ENCODE peak calls at places on chromosomes 13 and 19, in ten cellular contexts. U is heart right ventricle, J is psoas muscle, Z is OCI-LY7, E is adrenal gland, S is astrocyte, C is cardiac muscle cell, Y is thoracic aorta, H is SK-N-SH, F is NT2/D1. B is an unnamed sample. For H3K4me1, the result is how much of the 10 kb centered on the place peaks cover.

GRCh38 chr13:41059466-41059865 is 1.8 kb upstream of the WBP4 start:
- DNase-seq in U (no peak), J (no peak), Z (peak), E (no peak), S (no peak), C (no peak), Y (no peak), H (peak), F (no peak), B (no peak)

GRCh38 chr13:101490400-101491015 is 38.0 kb downstream of the ITGBL1 start:
- DNase-seq in U (no peak), J (no peak), Z (no peak), E (no peak), S (peak), C (no peak), Y (no peak), H (no peak), F (no peak), B (no peak)

GRCh38 chr13:23883255-23883654 is 5.9 kb downstream of the MIPEP start:
- DNase-seq in U (no peak), J (no peak), Z (no peak), E (no peak), S (no peak), C (no peak), Y (no peak), H (no peak), F (no peak), B (no peak)

GRCh38 chr19:43465468-43466120 is at the start of gene LYPD3:
- DNase-seq in U (no peak), J (peak), Z (no peak), E (peak), S (no peak), C (peak), Y (no peak), H (no peak), F (no peak), B (no peak)

GRCh38 chr19:49473868-49474544 is at the start of gene FLT3LG:
- DNase-seq in U (peak), J (peak), Z (peak), E (peak), S (no peak), C (peak), Y (no peak), H (peak), F (no peak), B (no peak)

GRCh38 chr13:30569901-30570576 is 47.7 kb upstream of the USPL1 start:
- DNase-seq in U (peak), J (peak), Z (no peak), E (peak), S (peak), C (peak), Y (peak), H (no peak), F (peak), B (no peak)

GRCh38 chr19:3983936-3984583 is 1.2 kb downstream of the EEF2 start:
- DNase-seq in U (no peak), J (peak), Z (peak), E (peak), S (no peak), C (peak), Y (no peak), H (peak), F (no peak), B (no peak)

GRCh38 chr19:38869160-38869835 is 8.8 kb downstream of the RINL start:
- DNase-seq in U (no peak), J (no peak), Z (peak), E (no peak), S (no peak), C (no peak), Y (no peak), H (peak), F (no peak), B (no peak)

GRCh38 chr19:32498641-32499200 is 82.3 kb upstream of the PDCD5 start:
- DNase-seq in U (no peak), J (no peak), Z (no peak), E (no peak), S (no peak), C (no peak), Y (no peak), H (no peak), F (no peak), B (no peak)

GRCh38 chr19:2266183-2266993 is 10.2 kb upstream of the JSRP1 start:
- DNase-seq in U (peak), J (peak), Z (peak), E (peak), S (peak), C (peak), Y (peak), H (peak), F (no peak), B (no peak)

GRCh38 chr19:19460258-19460731 is 54.8 kb downstream of the GATAD2A start:
- DNase-seq in U (no peak), J (no peak), Z (peak), E (no peak), S (no peak), C (no peak), Y (no peak), H (no peak), F (no peak), B (no peak)

GRCh38 chr19:5216141-5216847 is 124.3 kb downstream of the PTPRS start:
- DNase-seq in U (no peak), J (no peak), Z (peak), E (no peak), S (no peak), C (no peak), Y (no peak), H (no peak), F (no peak), B (no peak)

GRCh38 chr19:1274081-1274851 is 1.1 kb upstream of the FAM174C start:
- DNase-seq in U (no peak), J (peak), Z (no peak), E (peak), S (no peak), C (no peak), Y (no peak), H (no peak), F (no peak), B (no peak)

GRCh38 chr13:61142506-61142905 is 273.1 kb downstream of the PCDH20 start:
- DNase-seq in U (no peak), J (no peak), Z (no peak), E (no peak), S (no peak), C (no peak), Y (no peak), H (no peak), F (no peak), B (no peak)

GRCh38 chr19:39145180-39145953 is 19.8 kb downstream of the PAK4 start:
- DNase-seq in U (no peak), J (no peak), Z (no peak), E (no peak), S (no peak), C (no peak), Y (no peak), H (no peak), F (no peak), B (no peak)

GRCh38 chr19:748274-748598 is 2.7 kb upstream of the MISP start:
- DNase-seq in U (no peak), J (no peak), Z (no peak), E (no peak), S (no peak), C (no peak), Y (no peak), H (peak), F (no peak), B (no peak)

GRCh38 chr19:49453757-49454248 is 778 bp downstream of the ALDH16A1 start:
- DNase-seq in U (no peak), J (no peak), Z (peak), E (no peak), S (no peak), C (peak), Y (no peak), H (no peak), F (no peak), B (no peak)

GRCh38 chr19:1715540-1715939 is 37.8 kb upstream of the ONECUT3 start:
- DNase-seq in U (no peak), J (no peak), Z (no peak), E (no peak), S (no peak), C (no peak), Y (no peak), H (peak), F (no peak), B (no peak)

GRCh38 chr13:98496239-98496668 is 80.7 kb downstream of the STK24 start:
- DNase-seq in U (no peak), J (peak), Z (no peak), E (no peak), S (no peak), C (no peak), Y (no peak), H (no peak), F (no peak), B (no peak)

GRCh38 chr13:45206340-45206739 is 5.5 kb upstream of the KCTD4 start:
- DNase-seq in U (no peak), J (no peak), Z (no peak), E (no peak), S (peak), C (peak), Y (no peak), H (no peak), F (no peak), B (no peak)

GRCh38 chr13:48478401-48478800 is 54.5 kb downstream of the RCBTB2 start:
- DNase-seq in U (no peak), J (no peak), Z (no peak), E (no peak), S (peak), C (no peak), Y (no peak), H (no peak), F (no peak), B (no peak)

GRCh38 chr19:3547301-3547731 is 8.3 kb downstream of the TEKTIP1 start:
- DNase-seq in U (no peak), J (no peak), Z (peak), E (no peak), S (no peak), C (no peak), Y (no peak), H (peak), F (no peak), B (no peak)

GRCh38 chr19:23312515-23312914 is 62.3 kb upstream of the ZNF724 start:
- DNase-seq in U (no peak), J (no peak), Z (no peak), E (no peak), S (no peak), C (no peak), Y (no peak), H (no peak), F (no peak), B (no peak)

GRCh38 chr13:111232191-111232590 is 88.3 kb upstream of the TEX29 start:
- DNase-seq in U (no peak), J (no peak), Z (no peak), E (no peak), S (no peak), C (no peak), Y (no peak), H (no peak), F (no peak), B (no peak)

GRCh38 chr13:105925496-105925895 is 610.0 kb downstream of the EFNB2 start:
- DNase-seq in U (no peak), J (no peak), Z (no peak), E (no peak), S (peak), C (peak), Y (no peak), H (no peak), F (no peak), B (no peak)

GRCh38 chr19:14782978-14783545 is 4.7 kb upstream of the ADGRE2 start:
- DNase-seq in U (no peak), J (no peak), Z (no peak), E (no peak), S (no peak), C (no peak), Y (no peak), H (no peak), F (no peak), B (no peak)

DNA sequence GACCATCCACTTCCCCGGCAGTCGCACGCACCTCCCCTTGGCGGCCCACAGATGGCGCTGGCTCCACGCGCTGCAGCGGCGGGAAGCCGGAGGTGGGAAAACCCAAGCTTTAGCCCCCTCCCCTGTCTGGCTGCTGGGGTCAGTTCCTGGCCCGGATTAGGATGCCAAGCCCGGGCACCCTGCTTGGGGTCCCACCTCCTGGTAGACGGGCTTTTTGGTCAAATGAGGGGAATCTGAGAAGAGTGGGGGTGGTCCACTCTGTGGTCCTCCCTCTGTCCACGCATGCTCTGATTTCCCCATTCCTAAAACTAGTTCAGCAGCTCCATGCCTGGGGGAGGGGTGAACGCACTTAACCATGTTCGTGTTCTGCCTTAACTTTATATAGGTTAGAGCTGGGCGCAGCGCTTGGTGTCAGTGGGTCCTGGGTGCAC is 8.1 kb upstream of the ADGRE2 start:
- DNase-seq in U (no peak), J (no peak), Z (peak), E (peak), S (no peak), C (peak), Y (no peak), H (peak), F (peak), B (peak)
- H3K4me3 ChIP-seq in U (no peak), J (no peak), Z (no peak), E (no peak), S (no peak), C (no peak), Y (no peak), H (peak), F (peak), B (no peak)

DNA sequence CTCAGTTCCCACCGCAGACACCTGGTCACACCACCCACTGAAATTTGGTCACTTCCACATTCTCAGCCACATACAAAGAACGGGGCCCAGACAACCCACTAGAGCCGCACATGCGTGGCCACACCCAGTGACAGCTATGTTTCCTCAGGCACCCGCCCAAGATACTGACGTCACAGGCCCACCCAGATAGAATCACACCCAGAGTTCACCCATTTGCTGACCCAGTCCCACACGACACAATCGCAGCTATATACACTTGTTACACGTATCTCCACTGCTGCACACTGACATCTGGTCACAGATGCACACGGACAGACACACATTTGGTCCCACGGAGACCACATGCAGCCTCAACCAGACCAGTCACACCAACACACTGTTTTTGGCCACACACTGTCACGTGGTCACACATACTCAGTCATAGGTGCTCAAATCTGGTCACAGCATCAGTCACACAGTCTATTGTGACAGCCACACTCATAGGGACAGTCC is 2.9 kb downstream of the NUMBL start:
- DNase-seq in U (peak), J (peak), Z (no peak), E (peak), S (peak), C (peak), Y (peak), H (no peak), F (no peak), B (no peak)
- H3K4me1 ChIP-seq in U (under half), J (under half), Z (under half), E (under half), S (under half), C (under half), Y (under half), H (under half), F (under half), B (under half)

GRCh38 chr13:32585625-32586021 is 629 bp upstream of the PDS5B start:
- DNase-seq in U (no peak), J (no peak), Z (peak), E (peak), S (peak), C (no peak), Y (no peak), H (no peak), F (no peak), B (no peak)
- H3K4me3 ChIP-seq in U (peak), J (peak), Z (peak), E (peak), S (peak), C (peak), Y (peak), H (peak), F (peak), B (peak)

GRCh38 chr19:8462601-8463000 is 17.8 kb downstream of the HNRNPM start:
- DNase-seq in U (no peak), J (no peak), Z (no peak), E (no peak), S (no peak), C (no peak), Y (no peak), H (no peak), F (no peak), B (no peak)

GRCh38 chr19:8463343-8463742 is 18.6 kb downstream of the HNRNPM start:
- DNase-seq in U (no peak), J (no peak), Z (no peak), E (no peak), S (no peak), C (no peak), Y (no peak), H (no peak), F (no peak), B (no peak)

GRCh38 chr19:8460516-8461298 is 15.9 kb downstream of the HNRNPM start:
- DNase-seq in U (no peak), J (no peak), Z (no peak), E (no peak), S (no peak), C (no peak), Y (no peak), H (no peak), F (no peak), B (no peak)

GRCh38 chr19:8461376-8461775 is 16.6 kb downstream of the HNRNPM start:
- DNase-seq in U (no peak), J (no peak), Z (no peak), E (no peak), S (no peak), C (no peak), Y (no peak), H (no peak), F (no peak), B (no peak)

GRCh38 chr19:8461891-8462290 is 17.1 kb downstream of the HNRNPM start:
- DNase-seq in U (no peak), J (no peak), Z (no peak), E (no peak), S (no peak), C (no peak), Y (no peak), H (no peak), F (no peak), B (no peak)
- H3K4me1 ChIP-seq in U (half or more), J (half or more), Z (under half), E (under half), S (under half), C (under half), Y (half or more), H (under half), F (under half), B (under half)